ENCODE peak calls at places on chromosomes 7 and 10, in seven cellular contexts. One of them, this sample, is unnamed.

GRCh38 chr10:43218951-43219837 is 47.7 kb downstream of the RASGEF1A start:
- DNase-seq in Panc1: no peak
- DNase-seq in GM20000: no peak
- DNase-seq in colonic mucosa: no peak
- DNase-seq in cardiac muscle cell: no peak
- DNase-seq in Peyer's patch: no peak
- DNase-seq in HepG2: no peak
- DNase-seq in this sample: no peak

GRCh38 chr7:92075455-92076158 is 58.7 kb downstream of the CYP51A1 start:
- DNase-seq in Panc1: no peak
- DNase-seq in GM20000: peak
- DNase-seq in colonic mucosa: no peak
- DNase-seq in cardiac muscle cell: no peak
- DNase-seq in Peyer's patch: no peak
- DNase-seq in HepG2: no peak
- DNase-seq in this sample: no peak

GRCh38 chr10:104779701-104780100 is 138.6 kb downstream of the SORCS3 start:
- DNase-seq in Panc1: no peak
- DNase-seq in GM20000: no peak
- DNase-seq in colonic mucosa: no peak
- DNase-seq in cardiac muscle cell: no peak
- DNase-seq in Peyer's patch: no peak
- DNase-seq in HepG2: no peak
- DNase-seq in this sample: no peak

GRCh38 chr7:121085922-121086321 is 97.4 kb downstream of the CPED1 start:
- DNase-seq in Panc1: no peak
- DNase-seq in GM20000: no peak
- DNase-seq in colonic mucosa: no peak
- DNase-seq in cardiac muscle cell: no peak
- DNase-seq in Peyer's patch: no peak
- DNase-seq in HepG2: no peak
- DNase-seq in this sample: no peak

GRCh38 chr7:95205821-95206220 is 118.5 kb downstream of the PON1 start:
- DNase-seq in Panc1: no peak
- DNase-seq in GM20000: no peak
- DNase-seq in colonic mucosa: no peak
- DNase-seq in cardiac muscle cell: no peak
- DNase-seq in Peyer's patch: no peak
- DNase-seq in HepG2: no peak
- DNase-seq in this sample: no peak

GRCh38 chr10:108817572-108817971 is 1105.7 kb downstream of the XPNPEP1 start:
- DNase-seq in Panc1: no peak
- DNase-seq in GM20000: no peak
- DNase-seq in colonic mucosa: no peak
- DNase-seq in cardiac muscle cell: no peak
- DNase-seq in Peyer's patch: no peak
- DNase-seq in HepG2: no peak
- DNase-seq in this sample: no peak

GRCh38 chr7:34309116-34309515 is 348.9 kb upstream of the NPSR1 start:
- DNase-seq in Panc1: no peak
- DNase-seq in GM20000: no peak
- DNase-seq in colonic mucosa: no peak
- DNase-seq in cardiac muscle cell: no peak
- DNase-seq in Peyer's patch: no peak
- DNase-seq in HepG2: no peak
- DNase-seq in this sample: no peak

GRCh38 chr7:149719912-149720335 is 53.5 kb downstream of the ZNF467 start:
- DNase-seq in Panc1: no peak
- DNase-seq in GM20000: peak
- DNase-seq in colonic mucosa: no peak
- DNase-seq in cardiac muscle cell: no peak
- DNase-seq in Peyer's patch: no peak
- DNase-seq in HepG2: no peak
- DNase-seq in this sample: no peak

GRCh38 chr10:129744896-129745750 is 219.0 kb downstream of the EBF3 start:
- DNase-seq in Panc1: no peak
- DNase-seq in GM20000: no peak
- DNase-seq in colonic mucosa: no peak
- DNase-seq in cardiac muscle cell: no peak
- DNase-seq in Peyer's patch: no peak
- DNase-seq in HepG2: no peak
- DNase-seq in this sample: no peak

GRCh38 chr7:1566687-1567081 is 3.1 kb downstream of the PSMG3 start:
- DNase-seq in Panc1: no peak
- DNase-seq in GM20000: no peak
- DNase-seq in colonic mucosa: peak
- DNase-seq in cardiac muscle cell: no peak
- DNase-seq in Peyer's patch: no peak
- DNase-seq in HepG2: no peak
- DNase-seq in this sample: no peak

GRCh38 chr7:16811555-16811954 is 6.8 kb upstream of the AGR2 start:
- DNase-seq in Panc1: no peak
- DNase-seq in GM20000: no peak
- DNase-seq in colonic mucosa: no peak
- DNase-seq in cardiac muscle cell: no peak
- DNase-seq in Peyer's patch: no peak
- DNase-seq in HepG2: no peak
- DNase-seq in this sample: no peak

GRCh38 chr7:116501425-116502167 is 2.1 kb downstream of the CAV2 start:
- DNase-seq in Panc1: no peak
- DNase-seq in GM20000: no peak
- DNase-seq in colonic mucosa: no peak
- DNase-seq in cardiac muscle cell: peak
- DNase-seq in Peyer's patch: no peak
- DNase-seq in HepG2: no peak
- DNase-seq in this sample: no peak

GRCh38 chr10:88415533-88416130 is 167.5 kb downstream of the RNLS start:
- DNase-seq in Panc1: no peak
- DNase-seq in GM20000: no peak
- DNase-seq in colonic mucosa: no peak
- DNase-seq in cardiac muscle cell: no peak
- DNase-seq in Peyer's patch: no peak
- DNase-seq in HepG2: no peak
- DNase-seq in this sample: no peak

GRCh38 chr7:29350351-29350750 is 155.8 kb downstream of the CHN2 start:
- DNase-seq in Panc1: no peak
- DNase-seq in GM20000: no peak
- DNase-seq in colonic mucosa: no peak
- DNase-seq in cardiac muscle cell: no peak
- DNase-seq in Peyer's patch: no peak
- DNase-seq in HepG2: no peak
- DNase-seq in this sample: no peak

GRCh38 chr10:52923520-52923919 is 150.9 kb upstream of the MBL2 start:
- DNase-seq in Panc1: no peak
- DNase-seq in GM20000: no peak
- DNase-seq in colonic mucosa: no peak
- DNase-seq in cardiac muscle cell: no peak
- DNase-seq in Peyer's patch: no peak
- DNase-seq in HepG2: no peak
- DNase-seq in this sample: no peak
- TF ChIP-seq CTCF in Panc1: no peak
- TF ChIP-seq CTCF in GM20000: no peak
- TF ChIP-seq CTCF in colonic mucosa: no peak
- TF ChIP-seq CTCF in cardiac muscle cell: no peak
- TF ChIP-seq CTCF in Peyer's patch: no peak
- TF ChIP-seq CTCF in HepG2: no peak
- TF ChIP-seq CTCF in this sample: no peak

DNA sequence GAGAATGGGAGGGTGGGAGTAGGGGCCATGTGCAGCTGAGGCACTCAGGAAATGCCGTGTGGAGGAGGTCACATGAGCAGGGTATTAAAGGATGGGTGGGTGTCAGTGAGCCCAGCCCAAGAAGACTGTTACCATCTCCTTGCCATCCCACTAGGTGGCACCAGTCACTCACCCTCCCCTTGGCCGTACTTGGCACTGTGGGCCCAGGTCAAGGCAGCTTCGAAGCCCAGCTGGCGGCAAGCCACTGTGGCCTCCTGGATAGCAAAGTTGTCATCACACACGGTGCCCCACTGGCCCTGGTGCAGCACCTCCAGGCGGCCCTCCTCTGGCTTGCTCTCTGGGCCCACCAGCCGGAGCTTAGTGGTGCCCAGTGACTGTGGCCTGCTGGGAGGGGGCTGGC is 5.4 kb downstream of the LOXL4 start:
- DNase-seq in Panc1: no peak
- DNase-seq in GM20000: no peak
- DNase-seq in colonic mucosa: no peak
- DNase-seq in cardiac muscle cell: peak
- DNase-seq in Peyer's patch: no peak
- DNase-seq in HepG2: no peak
- DNase-seq in this sample: no peak
- TF ChIP-seq CTCF in Panc1: peak
- TF ChIP-seq CTCF in GM20000: no peak
- TF ChIP-seq CTCF in colonic mucosa: no peak
- TF ChIP-seq CTCF in cardiac muscle cell: peak
- TF ChIP-seq CTCF in Peyer's patch: peak
- TF ChIP-seq CTCF in HepG2: peak
- TF ChIP-seq CTCF in this sample: peak

DNA sequence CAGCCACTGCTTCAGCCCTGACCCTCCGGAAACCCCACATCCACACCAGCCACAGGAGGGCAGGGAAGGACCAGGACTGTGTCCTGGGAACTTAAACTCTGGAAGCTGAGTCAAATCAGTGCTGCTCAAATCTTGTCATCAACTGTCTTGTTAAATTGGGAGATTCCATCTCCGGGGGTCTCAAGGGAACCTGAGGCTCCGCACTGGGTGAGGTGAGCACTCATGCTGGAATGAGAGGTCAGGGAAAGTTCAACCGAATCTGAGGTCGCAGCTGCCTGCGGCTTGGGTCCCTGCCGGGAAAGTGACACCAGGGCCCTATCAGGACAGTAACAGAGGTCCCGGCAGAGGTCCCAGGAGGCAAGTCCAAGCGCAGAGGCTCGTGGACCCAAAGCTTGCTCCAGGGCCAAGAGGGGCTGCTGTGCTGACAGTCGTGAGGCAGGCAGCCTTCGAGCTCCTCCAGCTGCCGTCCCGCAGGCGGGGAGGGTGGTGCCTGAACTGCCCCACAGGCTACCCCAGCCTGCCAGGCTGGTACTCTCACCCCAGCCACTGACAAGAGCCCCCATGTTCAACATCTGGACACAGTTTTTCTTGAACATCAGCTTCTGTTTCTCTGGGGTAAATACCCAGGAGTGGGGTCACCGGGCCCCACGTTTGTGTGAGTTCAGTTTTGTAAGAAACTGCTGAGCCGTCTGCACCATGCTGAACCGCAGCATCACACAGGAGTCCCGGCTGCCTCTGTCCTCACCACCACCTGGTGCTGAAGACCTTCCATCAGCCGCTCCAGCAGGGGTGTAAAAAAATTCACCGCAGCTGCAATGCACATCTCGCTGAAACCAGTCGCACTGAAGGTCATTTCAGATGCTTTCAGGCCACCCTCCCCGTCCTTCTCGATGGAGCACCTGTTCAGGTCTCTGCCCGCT is 101.0 kb downstream of the DIP2C start:
- DNase-seq in Panc1: no peak
- DNase-seq in GM20000: no peak
- DNase-seq in colonic mucosa: no peak
- DNase-seq in cardiac muscle cell: no peak
- DNase-seq in Peyer's patch: no peak
- DNase-seq in HepG2: no peak
- DNase-seq in this sample: no peak
- TF ChIP-seq CTCF in Panc1: no peak
- TF ChIP-seq CTCF in GM20000: no peak
- TF ChIP-seq CTCF in colonic mucosa: no peak
- TF ChIP-seq CTCF in cardiac muscle cell: peak
- TF ChIP-seq CTCF in Peyer's patch: no peak
- TF ChIP-seq CTCF in HepG2: peak
- TF ChIP-seq CTCF in this sample: no peak

GRCh38 chr10:22263106-22263505 is 45.3 kb upstream of the EBLN1 start:
- DNase-seq in Panc1: no peak
- DNase-seq in GM20000: no peak
- DNase-seq in colonic mucosa: no peak
- DNase-seq in cardiac muscle cell: no peak
- DNase-seq in Peyer's patch: no peak
- DNase-seq in HepG2: no peak
- DNase-seq in this sample: no peak

GRCh38 chr10:22253578-22253882 is 35.7 kb upstream of the EBLN1 start:
- DNase-seq in Panc1: no peak
- DNase-seq in GM20000: no peak
- DNase-seq in colonic mucosa: peak
- DNase-seq in cardiac muscle cell: no peak
- DNase-seq in Peyer's patch: peak
- DNase-seq in HepG2: no peak
- DNase-seq in this sample: no peak

GRCh38 chr10:22258471-22258870 is 40.7 kb upstream of the EBLN1 start:
- DNase-seq in Panc1: no peak
- DNase-seq in GM20000: no peak
- DNase-seq in colonic mucosa: no peak
- DNase-seq in cardiac muscle cell: no peak
- DNase-seq in Peyer's patch: no peak
- DNase-seq in HepG2: no peak
- DNase-seq in this sample: no peak

DNA sequence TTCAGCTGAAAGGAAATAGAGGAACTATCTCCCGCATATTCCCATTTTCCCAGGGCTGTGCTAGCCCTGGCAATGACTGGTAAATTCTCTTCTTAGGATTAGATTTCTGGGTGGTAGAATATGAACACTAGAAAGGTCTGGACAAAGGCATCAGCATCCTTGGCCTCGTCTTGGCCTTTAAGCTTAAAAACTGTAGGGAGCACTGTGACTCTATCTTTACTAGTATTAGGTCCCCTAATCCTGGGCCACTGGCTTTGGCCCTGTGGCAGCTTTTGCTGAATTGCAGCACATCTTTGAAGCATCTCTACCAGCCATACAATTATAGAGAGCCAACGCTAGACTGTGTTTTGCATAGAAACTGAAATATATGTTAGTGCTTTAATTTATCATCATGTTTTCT is 41.5 kb upstream of the EBLN1 start:
- DNase-seq in Panc1: no peak
- DNase-seq in GM20000: peak
- DNase-seq in colonic mucosa: no peak
- DNase-seq in cardiac muscle cell: no peak
- DNase-seq in Peyer's patch: no peak
- DNase-seq in HepG2: no peak
- DNase-seq in this sample: no peak
- TF ChIP-seq CTCF in Panc1: peak
- TF ChIP-seq CTCF in GM20000: no peak
- TF ChIP-seq CTCF in colonic mucosa: no peak
- TF ChIP-seq CTCF in cardiac muscle cell: peak
- TF ChIP-seq CTCF in Peyer's patch: no peak
- TF ChIP-seq CTCF in HepG2: no peak
- TF ChIP-seq CTCF in this sample: peak

This sample was measured in D721Med.